ENCODE peak calls at places on chromosome 7, in eight cellular contexts. One of them, this sample, is unnamed.

GRCh38 chr7:103343758-103344452 is 662 bp downstream of the DNAJC2 start:
- DNase-seq in HepG2: peak; percentile 29
- DNase-seq in SK-N-SH: peak; percentile 19
- DNase-seq in mammary epithelial cell: peak; percentile 37
- DNase-seq in lower lobe of right lung: peak; percentile 52
- DNase-seq in fibroblast of lung: peak; percentile 37
- DNase-seq in kidney: no peak
- DNase-seq in psoas muscle: peak; percentile 17
- DNase-seq in this sample: peak; percentile 43

GRCh38 chr7:107035446-107035845 is 9.1 kb upstream of the PRKAR2B start:
- DNase-seq in HepG2: no peak
- DNase-seq in SK-N-SH: peak; percentile 27
- DNase-seq in mammary epithelial cell: peak; percentile 70
- DNase-seq in lower lobe of right lung: no peak
- DNase-seq in fibroblast of lung: peak; percentile 90
- DNase-seq in kidney: no peak
- DNase-seq in psoas muscle: no peak
- DNase-seq in this sample: no peak

GRCh38 chr7:50502001-50502684 is 52.0 kb upstream of the FIGNL1 start:
- DNase-seq in HepG2: no peak
- DNase-seq in SK-N-SH: no peak
- DNase-seq in mammary epithelial cell: peak; percentile 86
- DNase-seq in lower lobe of right lung: no peak
- DNase-seq in fibroblast of lung: peak; percentile 90
- DNase-seq in kidney: peak; percentile 91
- DNase-seq in psoas muscle: peak; percentile 88
- DNase-seq in this sample: no peak

GRCh38 chr7:14504134-14504533 is 398.4 kb downstream of the DGKB start:
- DNase-seq in HepG2: no peak
- DNase-seq in SK-N-SH: no peak
- DNase-seq in mammary epithelial cell: no peak
- DNase-seq in lower lobe of right lung: no peak
- DNase-seq in fibroblast of lung: no peak
- DNase-seq in kidney: no peak
- DNase-seq in psoas muscle: no peak
- DNase-seq in this sample: no peak

GRCh38 chr7:40640566-40640965 is 505.8 kb downstream of the SUGCT start:
- DNase-seq in HepG2: no peak
- DNase-seq in SK-N-SH: no peak
- DNase-seq in mammary epithelial cell: no peak
- DNase-seq in lower lobe of right lung: no peak
- DNase-seq in fibroblast of lung: peak; percentile 55
- DNase-seq in kidney: no peak
- DNase-seq in psoas muscle: no peak
- DNase-seq in this sample: no peak

GRCh38 chr7:26699761-26700160 is 164.6 kb downstream of the SKAP2 start:
- DNase-seq in HepG2: peak; percentile 75
- DNase-seq in SK-N-SH: no peak
- DNase-seq in mammary epithelial cell: no peak
- DNase-seq in lower lobe of right lung: no peak
- DNase-seq in fibroblast of lung: no peak
- DNase-seq in kidney: no peak
- DNase-seq in psoas muscle: no peak
- DNase-seq in this sample: no peak

GRCh38 chr7:901388-902154 is 25.2 kb downstream of the GET4 start:
- DNase-seq in HepG2: peak; percentile 85
- DNase-seq in SK-N-SH: peak; percentile 100
- DNase-seq in mammary epithelial cell: peak; percentile 57
- DNase-seq in lower lobe of right lung: peak; percentile 89
- DNase-seq in fibroblast of lung: peak; percentile 63
- DNase-seq in kidney: peak; percentile 95
- DNase-seq in psoas muscle: peak; percentile 80
- DNase-seq in this sample: peak; percentile 85

GRCh38 chr7:106652909-106653308 is 8.0 kb downstream of the CCDC71L start:
- DNase-seq in HepG2: no peak
- DNase-seq in SK-N-SH: no peak
- DNase-seq in mammary epithelial cell: no peak
- DNase-seq in lower lobe of right lung: no peak
- DNase-seq in fibroblast of lung: no peak
- DNase-seq in kidney: no peak
- DNase-seq in psoas muscle: no peak
- DNase-seq in this sample: no peak

GRCh38 chr7:130380861-130381455 is 664 bp downstream of the CPA1 start:
- DNase-seq in HepG2: no peak
- DNase-seq in SK-N-SH: no peak
- DNase-seq in mammary epithelial cell: no peak
- DNase-seq in lower lobe of right lung: no peak
- DNase-seq in fibroblast of lung: no peak
- DNase-seq in kidney: no peak
- DNase-seq in psoas muscle: no peak
- DNase-seq in this sample: no peak

GRCh38 chr7:134140889-134141867 is 14.0 kb downstream of the LRGUK start:
- DNase-seq in HepG2: peak; percentile 34
- DNase-seq in SK-N-SH: peak; percentile 86
- DNase-seq in mammary epithelial cell: peak; percentile 32
- DNase-seq in lower lobe of right lung: peak; percentile 77
- DNase-seq in fibroblast of lung: peak; percentile 33
- DNase-seq in kidney: peak; percentile 74
- DNase-seq in psoas muscle: peak; percentile 65
- DNase-seq in this sample: peak; percentile 62

GRCh38 chr7:100867040-100867795 is at the start of gene TRIP6:
- DNase-seq in HepG2: no peak
- DNase-seq in SK-N-SH: peak; percentile 59
- DNase-seq in mammary epithelial cell: peak; percentile 88
- DNase-seq in lower lobe of right lung: peak; percentile 88
- DNase-seq in fibroblast of lung: peak; percentile 94
- DNase-seq in kidney: peak; percentile 97
- DNase-seq in psoas muscle: peak; percentile 90
- DNase-seq in this sample: peak; percentile 88

GRCh38 chr7:39304683-39305405 is 261.4 kb upstream of the YAE1 start:
- DNase-seq in HepG2: no peak
- DNase-seq in SK-N-SH: no peak
- DNase-seq in mammary epithelial cell: no peak
- DNase-seq in lower lobe of right lung: no peak
- DNase-seq in fibroblast of lung: no peak
- DNase-seq in kidney: no peak
- DNase-seq in psoas muscle: no peak
- DNase-seq in this sample: no peak

GRCh38 chr7:139502226-139502625 is 18.8 kb upstream of the KLRG2 start:
- DNase-seq in HepG2: no peak
- DNase-seq in SK-N-SH: no peak
- DNase-seq in mammary epithelial cell: no peak
- DNase-seq in lower lobe of right lung: no peak
- DNase-seq in fibroblast of lung: no peak
- DNase-seq in kidney: no peak
- DNase-seq in psoas muscle: no peak
- DNase-seq in this sample: no peak
- H3K4me1 ChIP-seq in HepG2: peaks cover 8% of the 10 kb centered on the region
- H3K4me1 ChIP-seq in SK-N-SH: no peaks in the 10 kb centered on the region
- H3K4me1 ChIP-seq in mammary epithelial cell: peaks cover 4% of the 10 kb centered on the region
- H3K4me1 ChIP-seq in lower lobe of right lung: peaks cover 8% of the 10 kb centered on the region
- H3K4me1 ChIP-seq in fibroblast of lung: no peaks in the 10 kb centered on the region
- H3K4me1 ChIP-seq in kidney: no peaks in the 10 kb centered on the region
- H3K4me1 ChIP-seq in psoas muscle: no peaks in the 10 kb centered on the region
- H3K4me1 ChIP-seq in this sample: no peaks in the 10 kb centered on the region

GRCh38 chr7:140263277-140263676 is 86.5 kb upstream of the KDM7A start:
- DNase-seq in HepG2: no peak
- DNase-seq in SK-N-SH: no peak
- DNase-seq in mammary epithelial cell: no peak
- DNase-seq in lower lobe of right lung: no peak
- DNase-seq in fibroblast of lung: no peak
- DNase-seq in kidney: no peak
- DNase-seq in psoas muscle: no peak
- DNase-seq in this sample: no peak

GRCh38 chr7:140260767-140261486 is 84.1 kb upstream of the KDM7A start:
- DNase-seq in HepG2: no peak
- DNase-seq in SK-N-SH: no peak
- DNase-seq in mammary epithelial cell: no peak
- DNase-seq in lower lobe of right lung: no peak
- DNase-seq in fibroblast of lung: no peak
- DNase-seq in kidney: no peak
- DNase-seq in psoas muscle: no peak
- DNase-seq in this sample: no peak

GRCh38 chr7:140262242-140262903 is 85.6 kb upstream of the KDM7A start:
- DNase-seq in HepG2: no peak
- DNase-seq in SK-N-SH: no peak
- DNase-seq in mammary epithelial cell: peak; percentile 15
- DNase-seq in lower lobe of right lung: no peak
- DNase-seq in fibroblast of lung: no peak
- DNase-seq in kidney: no peak
- DNase-seq in psoas muscle: no peak
- DNase-seq in this sample: no peak

GRCh38 chr7:140261522-140261921 is 84.7 kb upstream of the KDM7A start:
- DNase-seq in HepG2: no peak
- DNase-seq in SK-N-SH: no peak
- DNase-seq in mammary epithelial cell: no peak
- DNase-seq in lower lobe of right lung: no peak
- DNase-seq in fibroblast of lung: no peak
- DNase-seq in kidney: no peak
- DNase-seq in psoas muscle: no peak
- DNase-seq in this sample: no peak

GRCh38 chr7:140260338-140260737 is 83.6 kb upstream of the KDM7A start:
- DNase-seq in HepG2: no peak
- DNase-seq in SK-N-SH: no peak
- DNase-seq in mammary epithelial cell: no peak
- DNase-seq in lower lobe of right lung: no peak
- DNase-seq in fibroblast of lung: no peak
- DNase-seq in kidney: no peak
- DNase-seq in psoas muscle: no peak
- DNase-seq in this sample: no peak
- H3K4me3 ChIP-seq in HepG2: no peak overlapping the region
- H3K4me3 ChIP-seq in SK-N-SH: no peak overlapping the region
- H3K4me3 ChIP-seq in mammary epithelial cell: no peak overlapping the region
- H3K4me3 ChIP-seq in lower lobe of right lung: peak overlapping the region; percentile 17
- H3K4me3 ChIP-seq in fibroblast of lung: no peak overlapping the region
- H3K4me3 ChIP-seq in kidney: no peak overlapping the region
- H3K4me3 ChIP-seq in psoas muscle: peak overlapping the region; percentile 32
- H3K4me3 ChIP-seq in this sample: no peak overlapping the region

GRCh38 chr7:137658194-137658900 is 188.4 kb downstream of the DGKI start:
- DNase-seq in HepG2: no peak
- DNase-seq in SK-N-SH: no peak
- DNase-seq in mammary epithelial cell: no peak
- DNase-seq in lower lobe of right lung: no peak
- DNase-seq in fibroblast of lung: no peak
- DNase-seq in kidney: no peak
- DNase-seq in psoas muscle: no peak
- DNase-seq in this sample: no peak

GRCh38 chr7:137656850-137657232 is 189.9 kb downstream of the DGKI start:
- DNase-seq in HepG2: no peak
- DNase-seq in SK-N-SH: no peak
- DNase-seq in mammary epithelial cell: no peak
- DNase-seq in lower lobe of right lung: no peak
- DNase-seq in fibroblast of lung: no peak
- DNase-seq in kidney: no peak
- DNase-seq in psoas muscle: no peak
- DNase-seq in this sample: no peak

GRCh38 chr7:137657476-137658193 is 189.1 kb downstream of the DGKI start:
- DNase-seq in HepG2: no peak
- DNase-seq in SK-N-SH: no peak
- DNase-seq in mammary epithelial cell: no peak
- DNase-seq in lower lobe of right lung: no peak
- DNase-seq in fibroblast of lung: no peak
- DNase-seq in kidney: no peak
- DNase-seq in psoas muscle: no peak
- DNase-seq in this sample: no peak

GRCh38 chr7:137655804-137656203 is 191.0 kb downstream of the DGKI start:
- DNase-seq in HepG2: no peak
- DNase-seq in SK-N-SH: no peak
- DNase-seq in mammary epithelial cell: no peak
- DNase-seq in lower lobe of right lung: no peak
- DNase-seq in fibroblast of lung: no peak
- DNase-seq in kidney: no peak
- DNase-seq in psoas muscle: no peak
- DNase-seq in this sample: no peak

DNA sequence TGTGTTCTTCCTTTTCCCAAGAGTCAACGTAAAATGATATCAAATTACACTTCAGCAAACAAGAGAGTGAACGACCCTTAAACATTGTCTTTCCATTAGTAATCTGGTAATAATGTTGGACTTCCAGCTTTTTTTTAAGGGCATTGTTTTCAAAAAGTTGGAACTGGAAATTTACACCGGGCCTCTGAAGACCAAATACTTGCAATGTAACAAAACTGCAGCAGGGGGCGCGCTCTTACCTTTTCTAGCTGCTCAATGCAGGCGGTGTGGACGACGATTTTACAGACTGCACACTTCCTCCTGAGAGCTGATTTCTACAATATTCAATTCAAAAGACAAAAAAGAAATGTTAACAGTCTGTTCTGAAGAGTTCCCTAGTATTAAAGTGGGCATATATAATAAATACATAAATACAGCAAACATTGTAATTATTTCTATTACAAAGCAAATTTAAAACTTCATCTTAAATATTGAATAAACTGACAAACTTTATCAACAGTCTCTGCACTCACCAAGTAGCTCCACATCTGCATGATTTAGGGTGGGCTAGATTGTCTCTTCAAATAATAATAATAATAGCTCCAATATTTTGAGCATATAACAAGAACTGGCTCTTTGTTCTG is 190.4 kb downstream of the DGKI start:
- DNase-seq in HepG2: peak; percentile 59
- DNase-seq in SK-N-SH: peak; percentile 74
- DNase-seq in mammary epithelial cell: peak; percentile 44
- DNase-seq in lower lobe of right lung: peak; percentile 78
- DNase-seq in fibroblast of lung: peak; percentile 69
- DNase-seq in kidney: peak; percentile 78
- DNase-seq in psoas muscle: peak; percentile 73
- DNase-seq in this sample: peak; percentile 66
- TF ChIP-seq CTCF in HepG2: peak; percentile 80
- TF ChIP-seq CTCF in SK-N-SH: peak; percentile 99
- TF ChIP-seq CTCF in mammary epithelial cell: peak; percentile 87
- TF ChIP-seq CTCF in lower lobe of right lung: peak; percentile 77
- TF ChIP-seq CTCF in fibroblast of lung: peak; percentile 83
- TF ChIP-seq CTCF in kidney: peak; percentile 88
- TF ChIP-seq CTCF in psoas muscle: peak; percentile 77
- TF ChIP-seq CTCF in this sample: peak; percentile 90

GRCh38 chr7:151494569-151495284 is 25.0 kb downstream of the RHEB start:
- DNase-seq in HepG2: peak; percentile 28
- DNase-seq in SK-N-SH: peak; percentile 34
- DNase-seq in mammary epithelial cell: no peak
- DNase-seq in lower lobe of right lung: no peak
- DNase-seq in fibroblast of lung: peak; percentile 42
- DNase-seq in kidney: no peak
- DNase-seq in psoas muscle: no peak
- DNase-seq in this sample: no peak
- H3K4me1 ChIP-seq in HepG2: peaks cover 50% of the 10 kb centered on the region
- H3K4me1 ChIP-seq in SK-N-SH: peaks cover 6% of the 10 kb centered on the region
- H3K4me1 ChIP-seq in mammary epithelial cell: peaks cover 23% of the 10 kb centered on the region
- H3K4me1 ChIP-seq in lower lobe of right lung: peaks cover 40% of the 10 kb centered on the region
- H3K4me1 ChIP-seq in fibroblast of lung: peaks cover 3% of the 10 kb centered on the region
- H3K4me1 ChIP-seq in kidney: peaks cover 7% of the 10 kb centered on the region
- H3K4me1 ChIP-seq in psoas muscle: peaks cover 74% of the 10 kb centered on the region
- H3K4me1 ChIP-seq in this sample: peaks cover 48% of the 10 kb centered on the region

This sample was measured in Caco-2.